ENCODE peak calls at places on chromosomes 16 and 17, in ten cellular contexts. N is HCT116, I is GM12865, C is progenitor cell of endocrine pancreas, P is astrocyte of the cerebellum, O is uterus, T is cardiac fibroblast, W is HFF-Myc, S is psoas muscle, V is omental fat pad. G is an unnamed sample.

GRCh38 chr17:69954241-69954933 is 120.6 kb upstream of the KCNJ16 start:
- DNase-seq in N (no peak), I (no peak), C (no peak), P (no peak), O (no peak), T (no peak), W (no peak), S (no peak), V (no peak), G (no peak)

GRCh38 chr17:31452101-31452500 is 60.6 kb downstream of the RAB11FIP4 start:
- DNase-seq in N (no peak), I (no peak), C (no peak), P (no peak), O (no peak), T (peak), W (no peak), S (no peak), V (no peak), G (no peak)

GRCh38 chr17:19978206-19978802 is 676 bp upstream of the AKAP10 start:
- DNase-seq in N (no peak), I (no peak), C (no peak), P (no peak), O (no peak), T (peak), W (no peak), S (no peak), V (no peak), G (no peak)

GRCh38 chr16:86619263-86619935 is 41.0 kb downstream of the FOXL1 start:
- DNase-seq in N (no peak), I (no peak), C (no peak), P (no peak), O (no peak), T (no peak), W (no peak), S (no peak), V (no peak), G (peak)

GRCh38 chr17:40705567-40705966 is 2.0 kb upstream of the KRT24 start:
- DNase-seq in N (no peak), I (no peak), C (no peak), P (no peak), O (no peak), T (no peak), W (no peak), S (no peak), V (no peak), G (no peak)

GRCh38 chr17:4354862-4355514 is 11.5 kb downstream of the UBE2G1 start:
- DNase-seq in N (peak), I (peak), C (no peak), P (no peak), O (no peak), T (no peak), W (no peak), S (no peak), V (no peak), G (peak)

GRCh38 chr17:45302649-45303173 is 14.1 kb downstream of the MAP3K14 start:
- DNase-seq in N (no peak), I (peak), C (no peak), P (no peak), O (peak), T (peak), W (no peak), S (no peak), V (no peak), G (no peak)

GRCh38 chr17:47692895-47693666 is 880 bp upstream of the TBKBP1 start:
- DNase-seq in N (no peak), I (no peak), C (no peak), P (no peak), O (no peak), T (no peak), W (no peak), S (no peak), V (no peak), G (no peak)

GRCh38 chr16:85829751-85830445 is 30.4 kb downstream of the COX4I1 start:
- DNase-seq in N (no peak), I (no peak), C (no peak), P (no peak), O (no peak), T (no peak), W (no peak), S (no peak), V (no peak), G (no peak)

GRCh38 chr16:53282975-53283946 is 151.0 kb upstream of the RBL2 start:
- DNase-seq in N (peak), I (peak), C (no peak), P (peak), O (no peak), T (peak), W (peak), S (no peak), V (no peak), G (no peak)

GRCh38 chr16:22948603-22949368 is 134.8 kb downstream of the HS3ST2 start:
- DNase-seq in N (peak), I (peak), C (peak), P (no peak), O (peak), T (peak), W (peak), S (peak), V (peak), G (no peak)

GRCh38 chr17:77771587-77771986 is 186.9 kb upstream of the TNRC6C start:
- DNase-seq in N (no peak), I (no peak), C (no peak), P (no peak), O (no peak), T (no peak), W (no peak), S (no peak), V (no peak), G (no peak)

GRCh38 chr16:50282955-50283631 is 16.7 kb downstream of the ADCY7 start:
- DNase-seq in N (no peak), I (no peak), C (no peak), P (no peak), O (no peak), T (no peak), W (no peak), S (no peak), V (no peak), G (no peak)

GRCh38 chr16:88762258-88762870 is 22.7 kb downstream of the PIEZO1 start:
- DNase-seq in N (no peak), I (no peak), C (no peak), P (no peak), O (no peak), T (no peak), W (no peak), S (no peak), V (no peak), G (no peak)

GRCh38 chr17:79592198-79592597 is 18.7 kb downstream of the RBFOX3 start:
- DNase-seq in N (no peak), I (no peak), C (no peak), P (no peak), O (no peak), T (no peak), W (no peak), S (no peak), V (no peak), G (no peak)

GRCh38 chr17:79589669-79590270 is 21.1 kb downstream of the RBFOX3 start:
- DNase-seq in N (no peak), I (no peak), C (no peak), P (no peak), O (no peak), T (no peak), W (no peak), S (no peak), V (no peak), G (no peak)

GRCh38 chr17:79591695-79592094 is 19.2 kb downstream of the RBFOX3 start:
- DNase-seq in N (no peak), I (no peak), C (no peak), P (no peak), O (no peak), T (no peak), W (no peak), S (no peak), V (no peak), G (no peak)

GRCh38 chr17:79592641-79593040 is 18.2 kb downstream of the RBFOX3 start:
- DNase-seq in N (no peak), I (no peak), C (no peak), P (no peak), O (no peak), T (no peak), W (no peak), S (no peak), V (no peak), G (no peak)

DNA sequence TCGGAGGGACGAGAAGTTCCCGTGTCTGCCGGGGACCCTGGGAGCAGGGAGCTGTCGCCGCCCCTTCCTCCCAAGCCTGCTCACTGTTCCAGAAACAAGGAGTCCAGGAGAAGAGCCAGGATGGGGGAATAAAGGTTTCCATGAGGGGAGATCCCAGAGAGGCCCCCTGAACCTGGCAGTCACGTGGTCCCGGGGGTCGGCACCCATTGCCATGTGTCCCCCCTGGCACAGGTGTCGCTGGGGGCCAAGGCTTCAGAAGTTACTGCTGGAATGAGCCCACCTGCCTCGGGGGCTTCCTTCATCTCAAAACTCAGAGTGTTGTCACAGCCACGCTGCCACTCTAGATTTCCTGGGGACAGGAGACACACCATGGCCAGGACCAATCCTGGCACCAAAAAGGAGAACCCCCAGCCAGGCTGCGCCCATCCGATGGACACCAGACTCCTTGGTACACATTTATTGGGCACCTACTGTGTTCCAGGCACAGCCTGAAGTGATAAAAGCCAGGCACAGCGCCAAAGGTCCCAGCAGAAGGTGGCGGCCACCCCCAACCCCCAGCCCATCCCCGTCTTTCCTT is 19.7 kb downstream of the RBFOX3 start:
- DNase-seq in N (no peak), I (no peak), C (no peak), P (no peak), O (no peak), T (no peak), W (no peak), S (no peak), V (no peak), G (no peak)
- TF ChIP-seq CTCF in N (no peak), I (no peak), C (no peak), P (no peak), O (no peak), T (no peak), W (no peak), S (no peak), V (no peak), G (no peak)

GRCh38 chr17:66200685-66201092 is 8.8 kb upstream of the CEP112 start:
- DNase-seq in N (peak), I (peak), C (peak), P (peak), O (peak), T (peak), W (peak), S (no peak), V (no peak), G (no peak)
- TF ChIP-seq CTCF in N (peak), I (peak), C (peak), P (peak), O (peak), T (peak), W (peak), S (peak), V (no peak), G (peak)

GRCh38 chr17:17888821-17889220 is 52.0 kb upstream of the SREBF1 start:
- DNase-seq in N (no peak), I (peak), C (no peak), P (no peak), O (no peak), T (no peak), W (no peak), S (no peak), V (no peak), G (no peak)
- TF ChIP-seq CTCF in N (no peak), I (peak), C (peak), P (peak), O (no peak), T (peak), W (no peak), S (no peak), V (no peak), G (no peak)

GRCh38 chr17:28315846-28316705 is 2.9 kb upstream of the TMEM97 start:
- DNase-seq in N (no peak), I (no peak), C (no peak), P (no peak), O (no peak), T (no peak), W (no peak), S (no peak), V (no peak), G (no peak)
- TF ChIP-seq CTCF in N (no peak), I (no peak), C (no peak), P (no peak), O (no peak), T (no peak), W (no peak), S (no peak), V (no peak), G (no peak)

DNA sequence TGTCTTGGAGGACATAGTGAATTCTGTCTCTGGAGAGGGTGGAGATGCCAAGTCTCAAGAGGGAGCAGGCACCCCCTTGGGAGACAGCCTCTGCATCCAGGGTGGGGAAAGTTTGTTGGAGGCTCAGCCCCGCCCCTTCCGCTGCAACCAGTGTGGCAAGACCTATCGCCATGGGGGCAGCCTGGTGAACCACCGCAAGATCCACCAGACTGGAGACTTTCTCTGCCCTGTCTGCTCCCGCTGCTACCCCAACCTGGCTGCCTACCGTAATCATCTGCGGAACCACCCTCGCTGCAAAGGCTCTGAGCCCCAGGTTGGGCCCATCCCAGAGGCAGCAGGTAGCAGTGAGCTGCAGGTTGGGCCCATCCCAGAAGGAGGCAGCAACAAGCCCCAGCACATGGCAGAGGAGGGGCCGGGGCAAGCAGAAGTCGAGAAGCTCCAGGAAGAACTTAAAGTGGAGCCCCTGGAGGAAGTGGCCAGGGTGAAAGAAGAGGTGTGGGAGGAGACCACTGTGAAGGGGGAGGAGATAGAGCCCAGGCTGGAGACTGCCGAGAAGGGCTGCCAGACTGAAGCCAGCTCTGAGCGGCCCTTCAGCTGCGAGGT is 5.2 kb downstream of the ZNF646 start:
- DNase-seq in N (no peak), I (no peak), C (no peak), P (no peak), O (no peak), T (no peak), W (no peak), S (no peak), V (no peak), G (no peak)
- TF ChIP-seq CTCF in N (no peak), I (no peak), C (no peak), P (no peak), O (no peak), T (no peak), W (no peak), S (no peak), V (no peak), G (no peak)